ENCODE peak calls at places on chromosomes 13 and 19, in seven cellular contexts. F, U, C, Z, D, O and R are unnamed samples.

GRCh38 chr13:40194204-40194806 is 472.1 kb downstream of the FOXO1 start:
- DNase-seq in C (no peak), Z (no peak), U (peak), O (no peak), F (no peak), D (no peak), R (no peak)

GRCh38 chr13:82993417-82993816 is 888.9 kb downstream of the SLITRK1 start:
- DNase-seq in O (no peak), D (no peak), C (no peak), F (no peak), Z (no peak), U (no peak), R (no peak)

GRCh38 chr13:67554296-67554695 is 324.2 kb upstream of the PCDH9 start:
- DNase-seq in C (no peak), Z (no peak), D (no peak), O (no peak), U (no peak), F (no peak), R (no peak)

GRCh38 chr13:109985871-109986270 is 199.5 kb upstream of the IRS2 start:
- DNase-seq in O (no peak), F (no peak), C (no peak), D (no peak), U (no peak), Z (no peak), R (no peak)

GRCh38 chr13:62336507-62336906 is 920.9 kb upstream of the PCDH20 start:
- DNase-seq in C (no peak), D (no peak), Z (no peak), F (no peak), O (no peak), U (no peak), R (no peak)

GRCh38 chr19:55156202-55157063 is 1.1 kb downstream of the TNNI3 start:
- DNase-seq in C (no peak), O (no peak), U (peak), D (no peak), Z (peak), F (no peak), R (peak)

GRCh38 chr13:48155850-48156249 is 60.9 kb upstream of the MED4 start:
- DNase-seq in U (no peak), F (peak), C (no peak), D (peak), O (no peak), Z (no peak), R (no peak)

GRCh38 chr13:30892966-30893365 is 13.1 kb upstream of the MEDAG start:
- DNase-seq in O (no peak), U (peak), D (no peak), C (no peak), F (no peak), Z (peak), R (no peak)